ENCODE peak calls at places on chromosomes 12 and 14, in six cellular contexts. One of them, this sample, is unnamed.

GRCh38 chr14:65993103-65993502 is 493.1 kb upstream of the CCDC196 start:
- DNase-seq in CD8-positive, alpha-beta T cell: no peak
- DNase-seq in nephron progenitor cell: no peak
- DNase-seq in activated T-cell treated with anti-CD3 and anti-CD28 coated beads for 48 hours: no peak
- DNase-seq in upper lobe of right lung: no peak
- DNase-seq in T follicular helper cell: no peak
- DNase-seq in this sample: no peak

GRCh38 chr14:71618716-71619115 is 313.5 kb upstream of the RGS6 start:
- DNase-seq in T follicular helper cell: no peak
- DNase-seq in nephron progenitor cell: no peak
- DNase-seq in activated T-cell treated with anti-CD3 and anti-CD28 coated beads for 48 hours: no peak
- DNase-seq in CD8-positive, alpha-beta T cell: no peak
- DNase-seq in upper lobe of right lung: no peak
- DNase-seq in this sample: no peak

GRCh38 chr12:82325540-82326336 is 32.4 kb downstream of the CCDC59 start:
- DNase-seq in CD8-positive, alpha-beta T cell: no peak
- DNase-seq in nephron progenitor cell: no peak
- DNase-seq in activated T-cell treated with anti-CD3 and anti-CD28 coated beads for 48 hours: no peak
- DNase-seq in T follicular helper cell: no peak
- DNase-seq in upper lobe of right lung: no peak
- DNase-seq in this sample: no peak

GRCh38 chr12:108666326-108666995 is 32.8 kb upstream of the SELPLG start:
- DNase-seq in activated T-cell treated with anti-CD3 and anti-CD28 coated beads for 48 hours: no peak
- DNase-seq in T follicular helper cell: no peak
- DNase-seq in nephron progenitor cell: no peak
- DNase-seq in upper lobe of right lung: no peak
- DNase-seq in CD8-positive, alpha-beta T cell: no peak
- DNase-seq in this sample: no peak

GRCh38 chr12:54306925-54307731 is 6.3 kb upstream of the NFE2 start:
- DNase-seq in T follicular helper cell: no peak
- DNase-seq in upper lobe of right lung: peak; percentile 97
- DNase-seq in CD8-positive, alpha-beta T cell: no peak
- DNase-seq in activated T-cell treated with anti-CD3 and anti-CD28 coated beads for 48 hours: no peak
- DNase-seq in nephron progenitor cell: no peak
- DNase-seq in this sample: no peak

GRCh38 chr14:61615743-61616523 is 79.4 kb upstream of the HIF1A start:
- DNase-seq in CD8-positive, alpha-beta T cell: no peak
- DNase-seq in T follicular helper cell: no peak
- DNase-seq in nephron progenitor cell: no peak
- DNase-seq in upper lobe of right lung: no peak
- DNase-seq in activated T-cell treated with anti-CD3 and anti-CD28 coated beads for 48 hours: no peak
- DNase-seq in this sample: no peak

GRCh38 chr12:1518486-1518762 is 76.0 kb downstream of the FBXL14 start:
- DNase-seq in nephron progenitor cell: no peak
- DNase-seq in T follicular helper cell: no peak
- DNase-seq in CD8-positive, alpha-beta T cell: no peak
- DNase-seq in activated T-cell treated with anti-CD3 and anti-CD28 coated beads for 48 hours: no peak
- DNase-seq in upper lobe of right lung: no peak
- DNase-seq in this sample: no peak

GRCh38 chr12:13576935-13577334 is 380.4 kb downstream of the EMP1 start:
- DNase-seq in T follicular helper cell: no peak
- DNase-seq in nephron progenitor cell: no peak
- DNase-seq in activated T-cell treated with anti-CD3 and anti-CD28 coated beads for 48 hours: no peak
- DNase-seq in upper lobe of right lung: no peak
- DNase-seq in CD8-positive, alpha-beta T cell: no peak
- DNase-seq in this sample: no peak

GRCh38 chr12:44379827-44380226 is 496.3 kb downstream of the NELL2 start:
- DNase-seq in activated T-cell treated with anti-CD3 and anti-CD28 coated beads for 48 hours: no peak
- DNase-seq in T follicular helper cell: no peak
- DNase-seq in CD8-positive, alpha-beta T cell: no peak
- DNase-seq in nephron progenitor cell: no peak
- DNase-seq in upper lobe of right lung: no peak
- DNase-seq in this sample: no peak

GRCh38 chr14:103767306-103767894 is 51.8 kb downstream of the ZFYVE21 start:
- DNase-seq in activated T-cell treated with anti-CD3 and anti-CD28 coated beads for 48 hours: no peak
- DNase-seq in upper lobe of right lung: no peak
- DNase-seq in nephron progenitor cell: no peak
- DNase-seq in T follicular helper cell: no peak
- DNase-seq in CD8-positive, alpha-beta T cell: no peak
- DNase-seq in this sample: no peak

GRCh38 chr12:39620664-39621658 is 1.4 kb upstream of the ABCD2 start:
- DNase-seq in nephron progenitor cell: no peak
- DNase-seq in activated T-cell treated with anti-CD3 and anti-CD28 coated beads for 48 hours: peak; percentile 58
- DNase-seq in CD8-positive, alpha-beta T cell: peak; percentile 70
- DNase-seq in upper lobe of right lung: no peak
- DNase-seq in T follicular helper cell: no peak
- DNase-seq in this sample: no peak

GRCh38 chr14:103542545-103543088 is 13.6 kb downstream of the TRMT61A start:
- DNase-seq in CD8-positive, alpha-beta T cell: no peak
- DNase-seq in T follicular helper cell: no peak
- DNase-seq in activated T-cell treated with anti-CD3 and anti-CD28 coated beads for 48 hours: no peak
- DNase-seq in upper lobe of right lung: no peak
- DNase-seq in nephron progenitor cell: peak; percentile 57
- DNase-seq in this sample: no peak

GRCh38 chr14:105485720-105486332 is 860 bp upstream of the CRIP1 start:
- DNase-seq in activated T-cell treated with anti-CD3 and anti-CD28 coated beads for 48 hours: peak; percentile 44
- DNase-seq in T follicular helper cell: no peak
- DNase-seq in CD8-positive, alpha-beta T cell: no peak
- DNase-seq in nephron progenitor cell: peak; percentile 76
- DNase-seq in upper lobe of right lung: no peak
- DNase-seq in this sample: no peak

GRCh38 chr14:21902561-21903199 is 229.1 kb upstream of the OR4E1 start:
- DNase-seq in upper lobe of right lung: no peak
- DNase-seq in CD8-positive, alpha-beta T cell: peak; percentile 54
- DNase-seq in nephron progenitor cell: peak; percentile 16
- DNase-seq in activated T-cell treated with anti-CD3 and anti-CD28 coated beads for 48 hours: no peak
- DNase-seq in T follicular helper cell: peak; percentile 6
- DNase-seq in this sample: no peak

GRCh38 chr12:132353811-132354210 is 24.4 kb upstream of the GALNT9 start:
- DNase-seq in activated T-cell treated with anti-CD3 and anti-CD28 coated beads for 48 hours: no peak
- DNase-seq in T follicular helper cell: no peak
- DNase-seq in upper lobe of right lung: no peak
- DNase-seq in nephron progenitor cell: no peak
- DNase-seq in CD8-positive, alpha-beta T cell: no peak
- DNase-seq in this sample: no peak

GRCh38 chr12:94073441-94074051 is 74.8 kb upstream of the PLXNC1 start:
- DNase-seq in T follicular helper cell: no peak
- DNase-seq in nephron progenitor cell: no peak
- DNase-seq in upper lobe of right lung: no peak
- DNase-seq in activated T-cell treated with anti-CD3 and anti-CD28 coated beads for 48 hours: no peak
- DNase-seq in CD8-positive, alpha-beta T cell: no peak
- DNase-seq in this sample: no peak

GRCh38 chr12:68236421-68237059 is 10.9 kb upstream of the IL26 start:
- DNase-seq in nephron progenitor cell: no peak
- DNase-seq in activated T-cell treated with anti-CD3 and anti-CD28 coated beads for 48 hours: peak; percentile 8
- DNase-seq in upper lobe of right lung: no peak
- DNase-seq in T follicular helper cell: peak; percentile 15
- DNase-seq in CD8-positive, alpha-beta T cell: peak; percentile 69
- DNase-seq in this sample: no peak

GRCh38 chr14:69625299-69626131 is 14.1 kb downstream of the SUSD6 start:
- DNase-seq in nephron progenitor cell: no peak
- DNase-seq in CD8-positive, alpha-beta T cell: peak; percentile 79
- DNase-seq in T follicular helper cell: peak; percentile 56
- DNase-seq in upper lobe of right lung: peak; percentile 83
- DNase-seq in activated T-cell treated with anti-CD3 and anti-CD28 coated beads for 48 hours: peak; percentile 74
- DNase-seq in this sample: no peak

GRCh38 chr12:108916336-108916735 is 36.4 kb downstream of the DAO start:
- DNase-seq in CD8-positive, alpha-beta T cell: no peak
- DNase-seq in T follicular helper cell: no peak
- DNase-seq in nephron progenitor cell: no peak
- DNase-seq in upper lobe of right lung: no peak
- DNase-seq in activated T-cell treated with anti-CD3 and anti-CD28 coated beads for 48 hours: no peak
- DNase-seq in this sample: no peak

GRCh38 chr12:62693291-62694040 is 226.8 kb downstream of the MON2 start:
- DNase-seq in upper lobe of right lung: no peak
- DNase-seq in T follicular helper cell: no peak
- DNase-seq in activated T-cell treated with anti-CD3 and anti-CD28 coated beads for 48 hours: no peak
- DNase-seq in nephron progenitor cell: no peak
- DNase-seq in CD8-positive, alpha-beta T cell: no peak
- DNase-seq in this sample: no peak

GRCh38 chr12:22709292-22709691 is 84.3 kb downstream of the ETNK1 start:
- DNase-seq in upper lobe of right lung: no peak
- DNase-seq in activated T-cell treated with anti-CD3 and anti-CD28 coated beads for 48 hours: no peak
- DNase-seq in CD8-positive, alpha-beta T cell: no peak
- DNase-seq in T follicular helper cell: no peak
- DNase-seq in nephron progenitor cell: no peak
- DNase-seq in this sample: no peak

GRCh38 chr12:8499616-8500015 is 13.7 kb upstream of the CLEC4D start:
- DNase-seq in nephron progenitor cell: no peak
- DNase-seq in T follicular helper cell: no peak
- DNase-seq in CD8-positive, alpha-beta T cell: no peak
- DNase-seq in activated T-cell treated with anti-CD3 and anti-CD28 coated beads for 48 hours: no peak
- DNase-seq in upper lobe of right lung: no peak
- DNase-seq in this sample: no peak